ENCODE peak calls at places on chromosome 22, in five cellular contexts. S is K562, O is transverse colon, H is sigmoid colon, L is tibial nerve. N is an unnamed sample.

GRCh38 chr22:37464181-37464580 is 22.0 kb downstream of the MFNG start:
- DNase-seq in O (peak; percentile 17), S (no peak), H (no peak), L (no peak), N (no peak)

GRCh38 chr22:46070215-46070721 is 80.1 kb upstream of the PPARA start:
- DNase-seq in H (peak; percentile 91), S (no peak), O (peak; percentile 74), L (peak; percentile 77), N (peak; percentile 92)

GRCh38 chr22:30280495-30280894 is 8.8 kb downstream of the CASTOR1 start:
- DNase-seq in L (no peak), S (no peak), H (no peak), O (no peak), N (no peak)

GRCh38 chr22:41094036-41094435 is 1.6 kb downstream of the EP300 start:
- DNase-seq in L (no peak), S (peak; percentile 42), H (no peak), O (peak; percentile 39), N (no peak)

GRCh38 chr22:37708580-37709444 is 12.0 kb downstream of the TRIOBP start:
- DNase-seq in S (no peak), H (no peak), L (no peak), O (no peak), N (no peak)

GRCh38 chr22:37379716-37380115 is 47.6 kb downstream of the ELFN2 start:
- DNase-seq in S (no peak), L (no peak), O (no peak), H (no peak), N (no peak)

GRCh38 chr22:17903564-17904295 is 120.6 kb downstream of the MICAL3 start:
- DNase-seq in L (no peak), H (no peak), O (no peak), S (no peak), N (no peak)

GRCh38 chr22:49617264-49617663 is 210.4 kb downstream of the BRD1 start:
- DNase-seq in S (no peak), O (no peak), L (no peak), H (no peak), N (no peak)

GRCh38 chr22:39984006-39984405 is 10.7 kb upstream of the FAM83F start:
- DNase-seq in H (no peak), O (no peak), L (no peak), S (peak; percentile 50), N (no peak)

GRCh38 chr22:40156001-40156516 is 21.7 kb upstream of the TNRC6B start:
- DNase-seq in S (peak; percentile 83), L (no peak), H (no peak), O (peak; percentile 57), N (no peak)

GRCh38 chr22:40042312-40042711 is 47.6 kb downstream of the FAM83F start:
- DNase-seq in H (no peak), L (no peak), O (no peak), S (peak; percentile 41), N (no peak)

GRCh38 chr22:39205344-39206021 is 39.3 kb downstream of the PDGFB start:
- DNase-seq in H (peak; percentile 32), L (no peak), S (peak; percentile 61), O (no peak), N (no peak)

GRCh38 chr22:29820941-29821789 is 16.9 kb downstream of the ASCC2 start:
- DNase-seq in H (peak; percentile 70), S (peak; percentile 95), L (peak; percentile 45), O (peak; percentile 87), N (peak; percentile 36)

GRCh38 chr22:39559456-39560105 is 11.0 kb upstream of the CACNA1I start:
- DNase-seq in S (peak; percentile 65), H (no peak), O (no peak), L (no peak), N (no peak)

GRCh38 chr22:25159028-25159427 is 40.6 kb upstream of the CRYBB3 start:
- DNase-seq in S (no peak), H (no peak), O (no peak), L (no peak), N (no peak)

GRCh38 chr22:17777005-17777716 is 2.9 kb upstream of the BID start:
- DNase-seq in O (peak; percentile 58), L (no peak), H (peak; percentile 61), S (peak; percentile 46), N (no peak)

GRCh38 chr22:17780116-17780740 is 6.0 kb upstream of the BID start:
- DNase-seq in O (no peak), H (no peak), S (no peak), L (no peak), N (no peak)

GRCh38 chr22:38034278-38034882 is 22.8 kb upstream of the PICK1 start:
- DNase-seq in H (peak; percentile 90), L (peak; percentile 57), S (peak; percentile 85), O (peak; percentile 45), N (peak; percentile 77)

GRCh38 chr22:31079095-31079642 is 1.9 kb upstream of the SMTN start:
- DNase-seq in H (no peak), L (no peak), O (peak; percentile 77), S (no peak), N (no peak)

GRCh38 chr22:48102581-48102980 is 1340.1 kb downstream of the TBC1D22A start:
- DNase-seq in L (no peak), S (no peak), H (no peak), O (no peak), N (no peak)

GRCh38 chr22:24728790-24729637 is 45.5 kb downstream of the PIWIL3 start:
- DNase-seq in S (peak; percentile 95), L (no peak), H (no peak), O (no peak), N (peak; percentile 61)

GRCh38 chr22:40603088-40603605 is 33.4 kb downstream of the MRTFA start:
- DNase-seq in H (no peak), S (no peak), O (no peak), L (no peak), N (no peak)

GRCh38 chr22:49146511-49146910 is 681.2 kb downstream of the BRD1 start:
- DNase-seq in S (no peak), L (no peak), H (no peak), O (no peak), N (no peak)

GRCh38 chr22:37569009-37569920 is 9.0 kb downstream of the CDC42EP1 start:
- DNase-seq in O (peak; percentile 86), S (peak; percentile 42), H (no peak), L (no peak), N (no peak)

GRCh38 chr22:49515486-49515885 is 312.2 kb downstream of the BRD1 start:
- DNase-seq in H (no peak), L (no peak), O (no peak), S (no peak), N (no peak)

GRCh38 chr22:47967841-47968240 is 1205.4 kb downstream of the TBC1D22A start:
- DNase-seq in H (no peak), L (no peak), S (no peak), O (no peak), N (no peak)

GRCh38 chr22:21001601-21002325 is at the start of gene THAP7:
- DNase-seq in L (peak; percentile 97), O (peak; percentile 97), H (peak; percentile 98), S (peak; percentile 100), N (peak; percentile 97)
- TF ChIP-seq EP300 in L (peak; percentile 94), O (peak; percentile 18), H (peak; percentile 64), S (peak; percentile 60), N (no peak)

GRCh38 chr22:44894321-44894720 is 115.5 kb downstream of the PHF21B start:
- DNase-seq in S (no peak), H (no peak), O (no peak), L (no peak), N (no peak)

GRCh38 chr22:44894782-44895181 is 115.0 kb downstream of the PHF21B start:
- DNase-seq in L (no peak), S (no peak), O (no peak), H (no peak), N (no peak)

GRCh38 chr22:44892243-44892642 is 117.6 kb downstream of the PHF21B start:
- DNase-seq in O (peak; percentile 4), S (no peak), L (no peak), H (no peak), N (no peak)

GRCh38 chr22:44892803-44893730 is 116.7 kb downstream of the PHF21B start:
- DNase-seq in S (no peak), H (no peak), O (peak; percentile 6), L (no peak), N (no peak)

DNA sequence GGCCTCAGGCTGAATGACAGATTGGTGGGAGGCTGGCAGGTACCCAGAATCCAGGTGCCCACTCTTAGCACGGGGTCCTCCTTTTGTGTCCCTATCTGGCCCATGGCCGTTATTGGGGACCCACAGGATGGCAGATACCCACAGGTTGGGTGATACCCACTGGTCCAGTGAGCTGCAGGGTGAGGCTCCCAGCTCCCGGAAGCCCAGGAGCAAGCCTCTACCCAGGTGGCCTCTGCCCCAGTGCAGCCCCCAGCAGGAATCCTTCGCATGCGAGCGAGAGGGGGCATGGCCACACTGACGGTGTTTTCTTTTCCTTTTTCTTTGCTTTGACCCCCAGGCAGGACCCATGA is 116.1 kb downstream of the PHF21B start:
- DNase-seq in H (no peak), L (no peak), O (peak; percentile 1), S (no peak), N (peak; percentile 21)
- TF ChIP-seq POLR2A in H (no peak), L (no peak), O (no peak), S (no peak), N (no peak)

DNA sequence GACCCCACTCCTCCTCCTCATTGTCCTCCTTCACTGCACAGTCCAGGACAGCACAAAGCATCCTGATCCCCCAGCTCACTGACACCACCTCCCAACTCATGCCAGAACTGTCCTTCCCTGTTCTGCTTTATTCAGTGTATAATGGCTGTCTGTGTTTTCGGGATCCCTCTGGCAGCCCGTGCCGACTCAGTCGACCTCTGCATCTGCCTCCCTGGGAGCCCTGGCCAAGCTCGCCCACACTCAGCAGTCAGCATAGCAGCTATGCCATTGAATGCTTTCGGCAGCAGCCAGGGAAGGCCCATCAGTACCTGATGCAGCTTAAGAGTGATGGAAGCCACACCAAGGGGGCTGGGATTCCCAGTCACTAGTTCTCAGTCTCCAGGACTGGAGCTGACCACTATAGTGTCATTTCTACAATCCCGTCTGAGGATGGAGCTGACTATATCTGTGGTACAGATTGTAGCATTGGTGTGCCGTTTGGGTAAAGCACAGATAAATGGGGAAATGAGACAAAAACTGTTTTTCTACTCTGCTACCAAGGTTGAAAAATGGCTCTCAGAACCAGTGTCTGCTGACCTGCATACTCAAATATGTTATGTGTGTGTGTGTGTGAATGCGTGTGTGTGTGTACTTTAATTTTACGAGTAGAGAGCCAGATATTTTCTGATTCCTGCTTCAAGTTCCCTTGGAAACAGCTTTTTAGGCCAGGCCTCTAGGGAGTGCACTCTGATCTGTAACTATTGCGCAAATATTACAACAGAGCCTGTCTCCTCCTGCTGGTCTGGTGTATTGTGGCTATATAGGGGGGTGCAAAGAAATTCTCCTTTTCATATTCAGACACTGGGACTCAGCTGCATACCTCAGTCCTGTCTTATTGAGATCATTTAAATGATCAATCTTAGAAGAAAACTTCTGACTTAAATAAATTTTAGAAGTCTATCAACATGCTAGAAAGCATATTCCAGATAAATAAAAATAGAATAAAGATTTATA is 78.8 kb upstream of the TOP3B start:
- DNase-seq in S (peak; percentile 47), L (no peak), O (no peak), H (peak; percentile 78), N (peak; percentile 76)
- TF ChIP-seq CTCF in S (no peak), L (peak; percentile 50), O (no peak), H (no peak), N (peak; percentile 70)

DNA sequence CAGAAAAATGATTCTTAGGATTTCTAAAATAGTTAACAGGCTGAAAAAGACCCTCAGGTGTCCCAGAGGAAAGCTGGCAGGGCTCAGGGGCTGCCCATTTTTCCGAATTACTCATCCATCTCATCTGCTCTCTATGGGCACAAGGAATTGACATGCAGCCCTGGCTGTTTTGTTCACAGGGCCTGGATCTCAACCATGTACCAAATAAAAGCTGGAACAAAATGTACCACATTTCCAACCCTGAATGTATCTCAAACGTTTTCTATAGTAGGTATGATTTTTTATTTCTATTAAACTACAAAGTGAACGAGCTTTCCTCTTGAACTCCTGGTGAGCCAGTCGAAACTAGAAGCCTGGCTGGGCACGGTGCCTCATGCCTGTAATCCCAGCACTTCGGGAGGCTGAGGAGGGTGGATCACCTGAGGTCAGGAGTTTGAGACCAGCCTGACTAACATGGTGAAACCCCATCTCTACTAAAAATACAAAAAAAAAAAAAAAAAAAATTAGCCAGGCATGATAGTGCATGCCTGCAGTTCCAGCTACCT is 43.8 kb upstream of the RASD2 start:
- DNase-seq in L (no peak), O (no peak), S (no peak), H (peak; percentile 86), N (no peak)
- TF ChIP-seq EP300 in L (no peak), O (no peak), S (no peak), H (peak; percentile 72), N (no peak)

N was measured in ovary.